ENCODE peak calls at places on chromosomes 2 and 18, in five cellular contexts. T is H9, U is IMR-90, O is A549, W is left ventricle myocardium inferior. F is an unnamed sample.

GRCh38 chr2:177275041-177275440 is 10.5 kb upstream of the NFE2L2 start:
- DNase-seq in T (no peak), U (peak), O (peak), W (no peak), F (no peak)

GRCh38 chr2:73243884-73244570 is 9.9 kb downstream of the CCT7 start:
- DNase-seq in T (no peak), U (peak), O (no peak), W (no peak), F (peak)

GRCh38 chr2:180057706-180058412 is 50.8 kb upstream of the CWC22 start:
- DNase-seq in T (no peak), U (no peak), O (no peak), W (no peak), F (no peak)

GRCh38 chr2:105373895-105374401 is 24.9 kb downstream of the FHL2 start:
- DNase-seq in T (no peak), U (no peak), O (no peak), W (no peak), F (no peak)

GRCh38 chr2:183063083-183063482 is 15.5 kb upstream of the DUSP19 start:
- DNase-seq in T (no peak), U (peak), O (peak), W (no peak), F (no peak)

GRCh38 chr2:187055463-187055862 is 206.5 kb upstream of the ZSWIM2 start:
- DNase-seq in T (no peak), U (no peak), O (no peak), W (no peak), F (no peak)

GRCh38 chr2:64779117-64779690 is 125.5 kb upstream of the SERTAD2 start:
- DNase-seq in T (no peak), U (peak), O (peak), W (no peak), F (peak)

GRCh38 chr2:84083984-84084383 is 375.1 kb downstream of the SUCLG1 start:
- DNase-seq in T (no peak), U (no peak), O (no peak), W (no peak), F (no peak)

GRCh38 chr2:189751080-189751658 is 11.4 kb downstream of the OSGEPL1 start:
- DNase-seq in T (peak), U (peak), O (peak), W (no peak), F (peak)

GRCh38 chr2:115739574-115739973 is 1297.1 kb downstream of the DPP10 start:
- DNase-seq in T (peak), U (no peak), O (no peak), W (no peak), F (no peak)

GRCh38 chr2:153059338-153060052 is 341.1 kb downstream of the ARL6IP6 start:
- DNase-seq in T (no peak), U (no peak), O (peak), W (no peak), F (peak)

GRCh38 chr2:239763433-239764097 is 261.6 kb downstream of the NDUFA10 start:
- DNase-seq in T (peak), U (no peak), O (no peak), W (no peak), F (no peak)

GRCh38 chr18:11989966-11990380 is 8.7 kb downstream of the IMPA2 start:
- DNase-seq in T (no peak), U (no peak), O (no peak), W (no peak), F (peak)
- H3K27ac ChIP-seq in T (no peak), U (no peak), O (no peak), W (peak), F (no peak)

GRCh38 chr2:60938301-60938700 is 56.9 kb downstream of the REL start:
- DNase-seq in T (no peak), U (no peak), O (no peak), W (no peak), F (no peak)

GRCh38 chr2:60939622-60940021 is 58.2 kb downstream of the REL start:
- DNase-seq in T (no peak), U (no peak), O (no peak), W (no peak), F (no peak)

GRCh38 chr2:60932954-60933353 is 51.6 kb downstream of the REL start:
- DNase-seq in T (no peak), U (no peak), O (no peak), W (no peak), F (no peak)

GRCh38 chr2:60934153-60934722 is 52.9 kb downstream of the REL start:
- DNase-seq in T (no peak), U (no peak), O (no peak), W (no peak), F (no peak)

GRCh38 chr2:60936757-60937156 is 55.4 kb downstream of the REL start:
- DNase-seq in T (no peak), U (no peak), O (no peak), W (no peak), F (no peak)
- H3K27ac ChIP-seq in T (no peak), U (no peak), O (no peak), W (no peak), F (no peak)

DNA sequence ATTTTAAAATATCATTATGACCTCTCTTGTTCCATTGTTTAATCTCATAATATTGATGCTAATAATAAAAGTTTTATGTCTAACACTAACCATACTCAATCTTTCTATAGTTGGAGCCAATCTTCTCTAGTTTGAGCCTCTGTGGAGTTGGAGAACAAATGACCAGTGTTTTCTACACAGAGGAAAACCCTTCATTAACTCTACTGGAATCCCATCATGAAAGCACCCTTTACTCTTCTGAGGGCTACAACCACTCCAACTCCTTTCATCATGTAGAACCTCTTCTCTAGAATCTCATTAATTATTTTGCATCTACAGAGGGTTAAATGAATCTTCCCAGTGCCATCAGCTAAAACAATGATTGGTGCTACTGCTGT is 182.4 kb upstream of the ZFP36L2 start:
- DNase-seq in T (no peak), U (no peak), O (no peak), W (no peak), F (no peak)
- H3K27ac ChIP-seq in T (no peak), U (no peak), O (no peak), W (no peak), F (no peak)

DNA sequence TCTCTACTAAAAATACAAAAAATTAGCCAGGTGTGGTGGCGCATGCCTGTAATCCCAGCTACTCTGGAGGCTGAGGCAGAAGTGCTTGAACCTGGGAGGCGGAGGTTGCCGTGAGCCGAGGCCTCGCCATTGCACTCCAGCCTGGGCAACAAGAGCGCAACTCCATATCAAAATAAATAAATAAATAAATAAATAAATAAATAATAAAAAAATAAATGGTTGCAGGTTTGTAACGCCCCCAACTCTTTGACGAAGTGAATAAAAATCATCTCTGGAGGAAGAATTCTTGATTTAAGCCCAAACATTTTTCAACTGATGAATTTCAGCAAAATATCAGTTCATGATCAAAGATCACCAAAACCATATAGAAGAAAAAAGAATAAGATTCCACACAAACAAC is 13.3 kb upstream of the CNRIP1 start:
- DNase-seq in T (no peak), U (no peak), O (no peak), W (no peak), F (no peak)
- H3K27ac ChIP-seq in T (no peak), U (no peak), O (no peak), W (no peak), F (no peak)

GRCh38 chr2:54543736-54544396 is 87.7 kb downstream of the SPTBN1 start:
- DNase-seq in T (no peak), U (no peak), O (no peak), W (no peak), F (peak)
- H3K27ac ChIP-seq in T (no peak), U (no peak), O (peak), W (no peak), F (no peak)

DNA sequence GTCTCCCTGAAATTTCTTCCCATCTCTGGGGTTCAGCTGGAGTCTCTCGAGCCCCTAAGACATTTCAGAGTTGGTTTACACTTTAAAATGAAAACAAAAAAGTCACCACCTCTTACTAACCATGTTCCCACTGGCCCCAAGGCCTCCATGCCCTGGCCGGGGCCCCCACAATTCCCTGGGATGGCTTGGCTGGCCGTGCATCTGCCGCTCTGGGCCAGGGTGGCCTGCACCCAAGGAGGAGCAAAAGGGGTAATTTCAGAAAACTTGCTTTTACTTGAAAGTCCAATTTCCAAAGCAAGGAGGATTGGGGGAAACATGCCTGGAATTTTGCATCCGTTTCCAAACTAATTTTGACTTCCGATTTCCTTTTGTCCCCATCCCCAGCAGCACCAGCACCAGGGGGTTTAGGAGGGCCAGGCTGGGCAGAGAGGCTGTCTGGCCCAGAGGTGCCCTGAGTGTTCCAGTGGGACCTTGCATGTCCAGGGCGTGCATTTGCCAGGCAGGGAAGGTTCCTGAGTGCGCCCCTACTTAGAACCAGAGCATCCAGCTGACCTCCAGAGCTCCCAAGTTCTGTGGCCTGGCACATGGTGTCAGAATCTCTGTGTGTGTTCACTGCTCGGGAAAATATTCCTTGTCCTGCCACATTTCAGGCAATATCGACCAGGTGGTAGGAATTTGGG is 5.3 kb downstream of the SIX3 start:
- DNase-seq in T (no peak), U (no peak), O (no peak), W (no peak), F (no peak)
- H3K27ac ChIP-seq in T (no peak), U (no peak), O (no peak), W (no peak), F (no peak)

DNA sequence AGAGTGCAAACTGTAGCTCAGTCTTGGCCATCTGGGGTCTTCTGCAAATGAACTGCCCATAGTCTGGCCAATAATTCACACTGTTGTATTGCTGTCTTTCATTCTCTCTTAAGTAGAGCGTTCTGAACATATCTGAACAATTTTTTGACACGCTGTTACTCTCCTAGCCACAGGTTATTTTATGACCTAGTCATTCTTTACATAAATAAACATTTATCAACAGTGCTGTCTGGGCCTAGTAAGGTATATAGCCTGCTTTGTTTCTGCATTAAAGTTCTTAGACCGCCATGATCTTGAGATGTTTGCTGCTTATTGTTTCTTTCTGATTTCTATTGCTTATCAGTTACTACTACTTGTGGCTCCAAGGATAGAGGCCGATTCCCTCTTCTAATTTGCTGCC is 226.4 kb downstream of the NEDD4L start:
- DNase-seq in T (no peak), U (no peak), O (no peak), W (no peak), F (no peak)
- H3K27ac ChIP-seq in T (no peak), U (no peak), O (no peak), W (peak), F (peak)

DNA sequence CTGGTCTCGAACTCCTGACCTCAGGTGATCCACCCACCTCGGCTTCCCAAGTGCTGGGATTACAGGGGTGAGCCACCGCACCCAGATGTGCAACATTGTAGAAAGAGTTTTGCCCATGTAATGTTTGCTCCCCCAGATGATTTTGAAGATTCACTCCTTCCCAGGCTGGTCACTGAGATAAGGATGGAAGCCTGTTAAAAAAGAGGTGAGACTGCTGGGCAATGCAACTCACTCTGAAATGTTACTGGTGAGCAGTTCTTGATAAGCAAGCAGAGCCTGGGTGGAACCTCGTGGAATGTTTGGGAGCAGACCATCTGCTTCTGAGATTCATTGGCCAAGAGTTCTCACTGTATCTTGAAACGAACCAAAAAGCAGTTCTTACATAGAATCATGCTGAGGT is 19.7 kb downstream of the GRP start:
- DNase-seq in T (no peak), U (no peak), O (no peak), W (no peak), F (no peak)
- H3K27ac ChIP-seq in T (no peak), U (no peak), O (no peak), W (no peak), F (no peak)